ENCODE peak calls at places on chromosome 14, in nine cellular contexts. One of them, this sample, is unnamed.

GRCh38 chr14:51442513-51443175 is 202.6 kb downstream of the TMX1 start:
- DNase-seq in heart right ventricle: no peak
- DNase-seq in psoas muscle: no peak
- DNase-seq in neural progenitor cell: no peak
- DNase-seq in CD8-positive, alpha-beta memory T cell: no peak
- DNase-seq in A549: peak; percentile 33
- DNase-seq in mucosa of descending colon: no peak
- DNase-seq in AG10803: peak; percentile 98
- DNase-seq in tibial artery: no peak
- DNase-seq in this sample: no peak

GRCh38 chr14:29906256-29906885 is 21.3 kb downstream of the PRKD1 start:
- DNase-seq in tibial artery: no peak
- DNase-seq in heart right ventricle: no peak
- DNase-seq in neural progenitor cell: no peak
- DNase-seq in A549: no peak
- DNase-seq in mucosa of descending colon: no peak
- DNase-seq in psoas muscle: no peak
- DNase-seq in AG10803: no peak
- DNase-seq in CD8-positive, alpha-beta memory T cell: no peak
- DNase-seq in this sample: peak; percentile 54

GRCh38 chr14:21072102-21072501 is 2.0 kb downstream of the ARHGEF40 start:
- DNase-seq in mucosa of descending colon: no peak
- DNase-seq in A549: peak; percentile 32
- DNase-seq in neural progenitor cell: no peak
- DNase-seq in psoas muscle: no peak
- DNase-seq in AG10803: peak; percentile 86
- DNase-seq in heart right ventricle: no peak
- DNase-seq in CD8-positive, alpha-beta memory T cell: no peak
- DNase-seq in tibial artery: peak; percentile 64
- DNase-seq in this sample: peak; percentile 44

GRCh38 chr14:92973265-92973797 is 50.4 kb downstream of the CHGA start:
- DNase-seq in A549: no peak
- DNase-seq in mucosa of descending colon: peak; percentile 71
- DNase-seq in neural progenitor cell: peak; percentile 77
- DNase-seq in AG10803: peak; percentile 89
- DNase-seq in heart right ventricle: peak; percentile 82
- DNase-seq in CD8-positive, alpha-beta memory T cell: peak; percentile 44
- DNase-seq in psoas muscle: peak; percentile 74
- DNase-seq in tibial artery: peak; percentile 68
- DNase-seq in this sample: peak; percentile 72

GRCh38 chr14:73237219-73237785 is at the start of gene PAPLN:
- DNase-seq in A549: peak; percentile 80
- DNase-seq in heart right ventricle: no peak
- DNase-seq in tibial artery: peak; percentile 34
- DNase-seq in CD8-positive, alpha-beta memory T cell: no peak
- DNase-seq in neural progenitor cell: peak; percentile 61
- DNase-seq in psoas muscle: peak; percentile 70
- DNase-seq in mucosa of descending colon: no peak
- DNase-seq in AG10803: no peak
- DNase-seq in this sample: peak; percentile 52

GRCh38 chr14:96362071-96362964 is 823 bp downstream of the ATG2B start:
- DNase-seq in CD8-positive, alpha-beta memory T cell: peak; percentile 61
- DNase-seq in heart right ventricle: no peak
- DNase-seq in psoas muscle: no peak
- DNase-seq in A549: peak; percentile 37
- DNase-seq in AG10803: peak; percentile 25
- DNase-seq in tibial artery: peak; percentile 28
- DNase-seq in mucosa of descending colon: no peak
- DNase-seq in neural progenitor cell: peak; percentile 63
- DNase-seq in this sample: peak; percentile 46

GRCh38 chr14:25396128-25396527 is 346.2 kb upstream of the STXBP6 start:
- DNase-seq in A549: no peak
- DNase-seq in tibial artery: no peak
- DNase-seq in neural progenitor cell: no peak
- DNase-seq in heart right ventricle: no peak
- DNase-seq in CD8-positive, alpha-beta memory T cell: no peak
- DNase-seq in AG10803: no peak
- DNase-seq in psoas muscle: no peak
- DNase-seq in mucosa of descending colon: no peak
- DNase-seq in this sample: no peak

GRCh38 chr14:68694516-68695235 is 98.2 kb downstream of the ZFP36L1 start:
- DNase-seq in psoas muscle: no peak
- DNase-seq in neural progenitor cell: no peak
- DNase-seq in A549: no peak
- DNase-seq in mucosa of descending colon: no peak
- DNase-seq in AG10803: peak; percentile 91
- DNase-seq in CD8-positive, alpha-beta memory T cell: no peak
- DNase-seq in tibial artery: peak; percentile 17
- DNase-seq in heart right ventricle: no peak
- DNase-seq in this sample: no peak

GRCh38 chr14:70917633-70918032 is 10.4 kb downstream of the PCNX1 start:
- DNase-seq in neural progenitor cell: no peak
- DNase-seq in tibial artery: no peak
- DNase-seq in A549: no peak
- DNase-seq in heart right ventricle: no peak
- DNase-seq in mucosa of descending colon: no peak
- DNase-seq in psoas muscle: no peak
- DNase-seq in AG10803: no peak
- DNase-seq in CD8-positive, alpha-beta memory T cell: no peak
- DNase-seq in this sample: no peak

GRCh38 chr14:28776482-28777266 is 10.1 kb downstream of the FOXG1 start:
- DNase-seq in tibial artery: no peak
- DNase-seq in psoas muscle: no peak
- DNase-seq in heart right ventricle: no peak
- DNase-seq in A549: no peak
- DNase-seq in CD8-positive, alpha-beta memory T cell: no peak
- DNase-seq in neural progenitor cell: no peak
- DNase-seq in mucosa of descending colon: no peak
- DNase-seq in AG10803: no peak
- DNase-seq in this sample: no peak

GRCh38 chr14:28772613-28773012 is 6.0 kb downstream of the FOXG1 start:
- DNase-seq in heart right ventricle: no peak
- DNase-seq in tibial artery: no peak
- DNase-seq in neural progenitor cell: peak; percentile 16
- DNase-seq in psoas muscle: no peak
- DNase-seq in mucosa of descending colon: no peak
- DNase-seq in AG10803: no peak
- DNase-seq in CD8-positive, alpha-beta memory T cell: no peak
- DNase-seq in A549: no peak
- DNase-seq in this sample: no peak

GRCh38 chr14:28774764-28775738 is 8.5 kb downstream of the FOXG1 start:
- DNase-seq in A549: no peak
- DNase-seq in CD8-positive, alpha-beta memory T cell: no peak
- DNase-seq in psoas muscle: no peak
- DNase-seq in heart right ventricle: no peak
- DNase-seq in mucosa of descending colon: no peak
- DNase-seq in neural progenitor cell: peak; percentile 27
- DNase-seq in AG10803: no peak
- DNase-seq in tibial artery: no peak
- DNase-seq in this sample: no peak

GRCh38 chr14:28773176-28773575 is 6.6 kb downstream of the FOXG1 start:
- DNase-seq in mucosa of descending colon: no peak
- DNase-seq in CD8-positive, alpha-beta memory T cell: no peak
- DNase-seq in A549: no peak
- DNase-seq in psoas muscle: no peak
- DNase-seq in tibial artery: no peak
- DNase-seq in heart right ventricle: no peak
- DNase-seq in neural progenitor cell: peak; percentile 26
- DNase-seq in AG10803: no peak
- DNase-seq in this sample: no peak

DNA sequence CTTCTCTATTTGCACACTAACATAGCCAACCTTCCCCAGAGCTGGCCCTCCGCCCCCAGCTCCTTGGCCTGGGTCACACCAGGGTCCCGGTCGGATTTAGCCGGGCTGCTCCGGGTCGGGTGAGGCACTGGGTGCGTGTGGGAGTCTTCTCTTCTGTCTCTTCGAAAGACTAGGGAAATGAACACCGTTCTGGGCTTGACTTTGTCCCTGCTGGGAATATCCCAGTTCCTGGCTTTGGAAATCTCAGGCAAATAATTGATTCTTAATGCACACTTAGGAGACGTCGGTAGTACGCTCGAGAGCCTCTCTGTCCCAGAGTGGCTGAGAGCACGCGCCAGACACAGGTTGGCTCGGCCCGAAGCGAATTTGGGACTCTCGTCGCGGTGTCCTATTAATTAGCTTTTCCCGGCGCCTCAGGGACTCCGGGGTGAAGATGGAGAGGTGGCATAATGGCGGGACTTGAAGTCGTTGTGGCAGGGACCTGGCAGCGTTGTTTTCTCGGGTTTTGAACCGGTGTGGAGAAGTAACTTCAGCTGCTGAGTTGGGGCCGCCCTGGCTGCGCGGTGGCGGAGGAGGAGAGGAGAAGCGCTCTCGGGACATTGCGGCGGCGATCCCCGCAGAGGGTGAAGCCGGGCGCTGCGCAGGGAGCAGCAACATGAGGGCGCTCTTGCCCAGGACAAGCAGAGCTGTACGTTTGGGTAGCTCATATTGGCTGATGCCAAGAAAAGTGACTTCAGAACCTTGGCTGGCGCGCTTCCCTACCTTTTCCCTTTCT is 7.5 kb downstream of the FOXG1 start:
- DNase-seq in AG10803: peak; percentile 40
- DNase-seq in heart right ventricle: no peak
- DNase-seq in CD8-positive, alpha-beta memory T cell: no peak
- DNase-seq in A549: no peak
- DNase-seq in mucosa of descending colon: no peak
- DNase-seq in tibial artery: no peak
- DNase-seq in neural progenitor cell: peak; percentile 92
- DNase-seq in psoas muscle: no peak
- DNase-seq in this sample: no peak
- H3K4me3 ChIP-seq in AG10803: peak overlapping the region; percentile 23
- H3K4me3 ChIP-seq in heart right ventricle: no peak overlapping the region
- H3K4me3 ChIP-seq in CD8-positive, alpha-beta memory T cell: no peak overlapping the region
- H3K4me3 ChIP-seq in A549: peak overlapping the region; percentile 24
- H3K4me3 ChIP-seq in mucosa of descending colon: no peak overlapping the region
- H3K4me3 ChIP-seq in tibial artery: no peak overlapping the region
- H3K4me3 ChIP-seq in neural progenitor cell: peak overlapping the region; percentile 39
- H3K4me3 ChIP-seq in psoas muscle: no peak overlapping the region
- H3K4me3 ChIP-seq in this sample: no peak overlapping the region

GRCh38 chr14:100692859-100693558 is 33.7 kb upstream of the DLK1 start:
- DNase-seq in psoas muscle: no peak
- DNase-seq in neural progenitor cell: no peak
- DNase-seq in CD8-positive, alpha-beta memory T cell: no peak
- DNase-seq in A549: peak; percentile 93
- DNase-seq in heart right ventricle: no peak
- DNase-seq in tibial artery: no peak
- DNase-seq in AG10803: peak; percentile 78
- DNase-seq in mucosa of descending colon: no peak
- DNase-seq in this sample: peak; percentile 87
- H3K4me3 ChIP-seq in psoas muscle: no peak overlapping the region
- H3K4me3 ChIP-seq in neural progenitor cell: no peak overlapping the region
- H3K4me3 ChIP-seq in CD8-positive, alpha-beta memory T cell: no peak overlapping the region
- H3K4me3 ChIP-seq in A549: peak overlapping the region; percentile 16
- H3K4me3 ChIP-seq in heart right ventricle: no peak overlapping the region
- H3K4me3 ChIP-seq in tibial artery: no peak overlapping the region
- H3K4me3 ChIP-seq in AG10803: no peak overlapping the region
- H3K4me3 ChIP-seq in mucosa of descending colon: no peak overlapping the region
- H3K4me3 ChIP-seq in this sample: no peak overlapping the region

DNA sequence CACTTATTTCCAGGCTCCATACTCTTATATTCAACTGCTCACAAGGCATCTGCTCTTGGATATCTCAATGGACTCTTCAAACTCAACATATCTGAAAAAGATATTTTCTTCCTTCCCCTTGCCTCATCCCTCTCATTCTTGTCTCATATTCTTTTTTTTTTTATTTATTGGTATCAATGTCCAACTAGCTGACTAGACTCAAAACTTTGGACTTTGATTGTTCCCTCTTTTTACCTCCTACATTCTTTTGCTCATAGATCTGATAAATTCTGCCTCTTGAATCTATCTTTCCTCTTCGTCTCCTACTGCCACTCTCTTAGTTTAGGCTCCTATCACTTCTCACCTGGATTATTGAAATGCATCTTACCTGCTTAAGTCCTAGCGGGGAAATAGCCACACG is 25.8 kb downstream of the ARF6 start:
- DNase-seq in mucosa of descending colon: no peak
- DNase-seq in A549: no peak
- DNase-seq in neural progenitor cell: no peak
- DNase-seq in heart right ventricle: no peak
- DNase-seq in CD8-positive, alpha-beta memory T cell: no peak
- DNase-seq in tibial artery: no peak
- DNase-seq in AG10803: no peak
- DNase-seq in psoas muscle: no peak
- DNase-seq in this sample: no peak
- H3K4me3 ChIP-seq in mucosa of descending colon: no peak overlapping the region
- H3K4me3 ChIP-seq in A549: no peak overlapping the region
- H3K4me3 ChIP-seq in neural progenitor cell: no peak overlapping the region
- H3K4me3 ChIP-seq in heart right ventricle: no peak overlapping the region
- H3K4me3 ChIP-seq in CD8-positive, alpha-beta memory T cell: no peak overlapping the region
- H3K4me3 ChIP-seq in tibial artery: no peak overlapping the region
- H3K4me3 ChIP-seq in AG10803: no peak overlapping the region
- H3K4me3 ChIP-seq in psoas muscle: no peak overlapping the region
- H3K4me3 ChIP-seq in this sample: no peak overlapping the region

GRCh38 chr14:75069021-75069810 is at the start of gene ZC2HC1C:
- DNase-seq in mucosa of descending colon: peak; percentile 96
- DNase-seq in AG10803: peak; percentile 83
- DNase-seq in heart right ventricle: peak; percentile 99
- DNase-seq in tibial artery: peak; percentile 95
- DNase-seq in CD8-positive, alpha-beta memory T cell: peak; percentile 65
- DNase-seq in A549: peak; percentile 84
- DNase-seq in neural progenitor cell: peak; percentile 95
- DNase-seq in psoas muscle: peak; percentile 99
- DNase-seq in this sample: peak; percentile 98

GRCh38 chr14:75067212-75067611 is 2.2 kb upstream of the ZC2HC1C start:
- DNase-seq in A549: no peak
- DNase-seq in AG10803: no peak
- DNase-seq in heart right ventricle: no peak
- DNase-seq in mucosa of descending colon: no peak
- DNase-seq in tibial artery: no peak
- DNase-seq in psoas muscle: no peak
- DNase-seq in CD8-positive, alpha-beta memory T cell: no peak
- DNase-seq in neural progenitor cell: no peak
- DNase-seq in this sample: no peak

GRCh38 chr14:75069811-75070145 is 337 bp downstream of the ZC2HC1C start:
- DNase-seq in AG10803: no peak
- DNase-seq in neural progenitor cell: peak; percentile 65
- DNase-seq in CD8-positive, alpha-beta memory T cell: no peak
- DNase-seq in tibial artery: no peak
- DNase-seq in psoas muscle: no peak
- DNase-seq in mucosa of descending colon: no peak
- DNase-seq in A549: no peak
- DNase-seq in heart right ventricle: no peak
- DNase-seq in this sample: no peak

GRCh38 chr14:75068294-75069020 is 984 bp upstream of the ZC2HC1C start:
- DNase-seq in heart right ventricle: no peak
- DNase-seq in psoas muscle: no peak
- DNase-seq in AG10803: no peak
- DNase-seq in tibial artery: no peak
- DNase-seq in mucosa of descending colon: no peak
- DNase-seq in CD8-positive, alpha-beta memory T cell: no peak
- DNase-seq in neural progenitor cell: no peak
- DNase-seq in A549: no peak
- DNase-seq in this sample: no peak

DNA sequence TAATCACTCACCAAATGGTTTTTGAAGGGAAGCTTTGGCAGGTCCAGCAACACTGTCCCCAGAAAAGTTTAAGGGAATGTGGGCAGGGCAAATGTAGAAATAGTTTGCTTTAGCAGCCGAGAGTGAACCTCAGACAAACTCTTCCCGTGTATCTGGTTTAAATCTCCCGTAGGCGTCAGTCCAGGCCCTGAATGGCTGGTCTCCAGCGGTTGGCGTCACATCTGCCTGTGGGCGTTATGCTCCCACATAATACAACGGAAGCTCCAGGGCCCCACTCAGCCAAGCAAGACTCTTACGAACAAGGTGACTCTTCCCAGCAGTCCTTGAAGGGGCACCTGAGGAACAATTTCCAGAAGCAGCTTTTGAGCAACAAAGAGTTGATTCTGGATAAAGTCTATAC is 942 bp downstream of the ZC2HC1C start:
- DNase-seq in AG10803: peak; percentile 62
- DNase-seq in mucosa of descending colon: peak; percentile 55
- DNase-seq in neural progenitor cell: no peak
- DNase-seq in tibial artery: no peak
- DNase-seq in CD8-positive, alpha-beta memory T cell: no peak
- DNase-seq in A549: no peak
- DNase-seq in heart right ventricle: no peak
- DNase-seq in psoas muscle: peak; percentile 78
- DNase-seq in this sample: no peak
- H3K4me3 ChIP-seq in AG10803: no peak overlapping the region
- H3K4me3 ChIP-seq in mucosa of descending colon: no peak overlapping the region
- H3K4me3 ChIP-seq in neural progenitor cell: no peak overlapping the region
- H3K4me3 ChIP-seq in tibial artery: no peak overlapping the region
- H3K4me3 ChIP-seq in CD8-positive, alpha-beta memory T cell: no peak overlapping the region
- H3K4me3 ChIP-seq in A549: no peak overlapping the region
- H3K4me3 ChIP-seq in heart right ventricle: peak overlapping the region; percentile 65
- H3K4me3 ChIP-seq in psoas muscle: peak overlapping the region; percentile 74
- H3K4me3 ChIP-seq in this sample: no peak overlapping the region